ENCODE peak calls at places on chromosomes 2 and 18, in eight cellular contexts. J is cardiac fibroblast, Y is heart left ventricle, I is fibroblast of mammary gland, W is OCI-LY7, D is AG04450, S is lower leg skin, Q is brain microvascular endothelial cell. X is an unnamed sample.
A peak's percentile ranks its signal among the peaks of the same experiment; 100 is the strongest.

GRCh38 chr2:182360012-182360662 is 66.7 kb downstream of the PDE1A start:
- DNase-seq in S (no peak), D (peak; percentile 34), Y (peak; percentile 41), Q (no peak), W (no peak), I (peak; percentile 90), J (peak; percentile 86), X (no peak)

GRCh38 chr2:41836944-41837343 is 210.9 kb upstream of the PKDCC start:
- DNase-seq in D (no peak), Q (peak; percentile 34), J (peak; percentile 65), S (no peak), W (peak; percentile 28), Y (no peak), I (peak; percentile 61), X (no peak)

GRCh38 chr18:48546411-48546810 is 7.6 kb downstream of the CTIF start:
- DNase-seq in D (no peak), Q (peak; percentile 32), I (no peak), S (peak; percentile 23), W (no peak), J (peak; percentile 87), Y (no peak), X (no peak)

GRCh38 chr2:189226017-189226416 is 46.5 kb upstream of the COL5A2 start:
- DNase-seq in Q (no peak), I (no peak), J (no peak), S (no peak), Y (no peak), D (no peak), W (no peak), X (no peak)

GRCh38 chr2:241770185-241770935 is 6.3 kb upstream of the GAL3ST2 start:
- DNase-seq in I (no peak), Q (no peak), J (no peak), Y (no peak), W (no peak), S (peak; percentile 83), D (no peak), X (no peak)

GRCh38 chr2:10382313-10383061 is 65.6 kb downstream of the ODC1 start:
- DNase-seq in Y (peak; percentile 56), W (peak; percentile 85), S (no peak), Q (no peak), I (no peak), J (no peak), D (no peak), X (peak; percentile 75)

GRCh38 chr2:8045081-8045614 is 636.7 kb upstream of the ID2 start:
- DNase-seq in J (no peak), W (no peak), Y (no peak), S (no peak), I (no peak), Q (no peak), D (no peak), X (no peak)

GRCh38 chr18:29823671-29824070 is 1218.9 kb downstream of the DSC3 start:
- DNase-seq in S (no peak), Q (no peak), J (no peak), Y (no peak), W (no peak), D (no peak), I (no peak), X (no peak)

GRCh38 chr2:215190588-215190987 is 52.2 kb upstream of the ABCA12 start:
- DNase-seq in J (no peak), W (no peak), I (no peak), D (no peak), Q (no peak), S (no peak), Y (no peak), X (no peak)

GRCh38 chr2:136997550-136997949 is 232.2 kb downstream of the THSD7B start:
- DNase-seq in D (no peak), Y (no peak), J (peak; percentile 21), W (no peak), Q (peak; percentile 7), I (peak; percentile 6), S (no peak), X (no peak)

GRCh38 chr2:9753276-9753600 is 90.0 kb upstream of the TAF1B start:
- DNase-seq in W (peak; percentile 8), Q (peak; percentile 95), S (no peak), J (peak; percentile 95), D (peak; percentile 58), Y (peak; percentile 69), I (peak; percentile 97), X (no peak)

GRCh38 chr2:71462641-71463341 is 9.4 kb downstream of the DYSF start:
- DNase-seq in I (no peak), Y (no peak), W (no peak), D (no peak), J (no peak), S (peak; percentile 62), Q (no peak), X (no peak)

GRCh38 chr18:79169958-79170555 is 100.9 kb downstream of the ATP9B start:
- DNase-seq in I (peak; percentile 57), S (no peak), W (no peak), Y (no peak), Q (no peak), D (no peak), J (peak; percentile 68), X (no peak)

GRCh38 chr2:7023542-7023941 is 106.3 kb downstream of the RNF144A start:
- DNase-seq in Y (peak; percentile 66), I (peak; percentile 91), D (no peak), Q (peak; percentile 22), S (no peak), J (peak; percentile 51), W (no peak), X (no peak)

GRCh38 chr2:25335971-25336370 is 5.8 kb downstream of the DNMT3A start:
- DNase-seq in D (no peak), S (no peak), J (no peak), Y (no peak), W (no peak), I (no peak), Q (no peak), X (no peak)

GRCh38 chr2:37389984-37390765 is 45.7 kb downstream of the QPCT start:
- DNase-seq in Y (peak; percentile 34), J (peak; percentile 95), D (no peak), W (peak; percentile 93), Q (peak; percentile 74), I (peak; percentile 89), S (no peak), X (peak; percentile 36)

GRCh38 chr2:106039634-106040033 is 154.5 kb downstream of the UXS1 start:
- DNase-seq in Q (no peak), W (no peak), I (no peak), J (no peak), Y (no peak), D (no peak), S (no peak), X (no peak)

GRCh38 chr2:95031726-95032116 is 6.2 kb downstream of the MAL start:
- DNase-seq in D (no peak), W (no peak), Y (no peak), I (no peak), S (no peak), J (no peak), Q (no peak), X (no peak)

GRCh38 chr2:175855794-175856453 is 146.1 kb downstream of the LNPK start:
- DNase-seq in W (no peak), I (peak; percentile 44), S (no peak), D (no peak), Q (peak; percentile 24), Y (peak; percentile 79), J (peak; percentile 15), X (no peak)
- H3K4me3 ChIP-seq in W (no peak overlapping the region), I (no peak overlapping the region), S (no peak overlapping the region), D (no peak overlapping the region), Q (no peak overlapping the region), Y (no peak overlapping the region), J (no peak overlapping the region), X (no peak overlapping the region)

DNA sequence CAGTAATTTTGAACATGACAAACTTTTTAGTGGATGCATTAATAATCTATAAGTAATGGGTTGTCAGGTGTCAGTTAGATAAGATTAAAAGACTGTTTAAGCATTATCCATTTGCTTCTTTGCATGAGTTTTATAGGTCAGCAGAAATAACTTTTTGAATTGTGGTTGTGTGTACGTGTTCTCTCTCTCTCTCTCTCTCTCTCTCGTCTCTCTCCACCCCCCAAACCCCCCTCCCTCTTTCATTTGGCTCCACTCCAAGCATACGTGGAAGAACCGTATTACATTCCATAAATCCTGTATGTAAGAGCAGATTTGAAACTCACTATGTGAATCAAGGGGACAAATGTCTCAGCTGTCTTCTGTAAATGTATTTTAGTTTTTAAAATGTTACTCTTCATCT is 120.2 kb downstream of the MEIS1 start:
- DNase-seq in J (peak; percentile 74), Q (no peak), W (no peak), D (no peak), Y (no peak), I (peak; percentile 51), S (no peak), X (no peak)
- H3K4me3 ChIP-seq in J (no peak overlapping the region), Q (no peak overlapping the region), W (no peak overlapping the region), D (no peak overlapping the region), Y (peak overlapping the region; percentile 43), I (no peak overlapping the region), S (no peak overlapping the region), X (no peak overlapping the region)

DNA sequence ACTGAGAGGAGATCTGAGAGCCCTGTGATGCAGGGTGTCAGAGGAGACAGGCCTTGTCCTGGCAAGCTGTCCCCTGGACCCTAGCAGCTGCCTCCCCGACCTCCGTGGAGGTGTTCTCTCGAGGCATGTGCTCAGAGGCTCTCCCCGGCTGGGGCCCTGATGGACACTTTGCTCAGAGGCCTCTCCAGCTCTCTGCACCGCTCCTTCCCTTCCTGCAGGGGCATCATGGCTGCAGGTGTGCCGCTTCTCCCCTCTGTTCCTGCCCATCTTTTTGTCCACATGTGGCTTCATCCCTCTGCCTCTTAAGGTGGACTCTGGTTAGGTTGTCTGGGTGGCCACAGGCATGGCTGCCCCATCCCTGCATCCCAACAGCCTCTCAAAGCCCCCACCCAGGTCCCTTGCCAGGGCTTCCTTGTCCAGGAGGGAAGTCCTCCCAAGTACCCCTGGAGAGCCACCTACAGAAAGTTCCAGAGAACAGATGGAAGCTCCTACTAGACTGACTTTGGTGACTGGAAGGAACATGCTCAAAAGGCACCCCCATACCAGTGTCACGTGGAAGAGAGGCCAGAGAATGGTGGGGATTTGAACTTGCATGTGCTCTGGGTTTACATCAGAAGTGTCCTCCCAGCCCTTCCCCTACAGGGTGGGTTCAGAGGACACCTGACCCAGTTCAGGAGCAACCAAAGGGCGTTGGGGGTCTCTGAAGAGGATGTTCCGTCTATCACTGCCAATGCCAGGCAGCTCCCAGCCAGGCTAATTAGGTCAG is 120.4 kb downstream of the KLHL29 start:
- DNase-seq in D (no peak), J (no peak), Y (no peak), Q (no peak), W (no peak), I (no peak), S (no peak), X (no peak)
- H3K4me3 ChIP-seq in D (no peak overlapping the region), J (no peak overlapping the region), Y (no peak overlapping the region), Q (no peak overlapping the region), W (no peak overlapping the region), I (no peak overlapping the region), S (no peak overlapping the region), X (no peak overlapping the region)

DNA sequence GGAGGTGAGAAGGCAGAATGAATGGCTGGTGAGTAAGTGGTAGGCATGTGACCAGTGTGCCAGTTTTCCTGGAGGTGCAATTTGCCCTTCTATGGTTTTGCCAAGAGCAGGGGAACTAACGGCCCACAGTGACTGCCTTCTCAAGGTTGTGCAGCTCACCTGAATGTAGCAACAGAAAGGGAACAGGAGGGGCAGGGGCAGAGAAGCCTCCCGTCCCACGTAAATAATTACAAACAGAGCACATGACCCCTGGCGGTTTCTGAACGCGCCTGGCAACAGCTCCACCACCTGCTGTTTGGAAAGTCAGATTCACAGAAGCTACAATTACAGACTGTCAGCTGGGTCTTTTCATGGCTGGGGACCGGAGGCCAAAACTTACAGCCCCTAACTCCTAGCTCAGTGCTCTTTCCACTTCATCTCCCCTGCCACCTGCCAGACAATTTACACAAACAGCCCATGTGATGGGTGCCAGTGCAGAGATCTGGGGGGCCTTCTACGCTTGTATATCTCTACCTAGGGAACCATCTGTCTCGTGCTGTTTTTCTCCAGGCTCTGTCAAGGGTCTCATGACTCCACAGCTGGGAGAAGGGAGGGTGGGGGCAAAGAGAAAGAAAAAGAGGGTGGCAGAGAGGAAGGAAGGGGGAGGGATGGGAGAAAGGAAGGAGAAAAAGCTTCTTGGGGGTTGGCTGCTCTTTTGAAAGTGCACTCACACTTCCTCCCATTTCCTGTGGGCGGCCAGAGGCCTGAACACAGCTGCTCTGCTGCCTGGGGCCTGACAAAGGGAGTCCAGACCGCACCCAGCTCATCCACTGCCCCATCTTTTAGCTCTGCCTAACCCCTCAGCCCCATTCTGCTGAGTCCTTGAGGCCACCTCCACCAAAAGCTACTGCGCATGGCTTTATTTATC is 69.5 kb downstream of the POLR1A start:
- DNase-seq in S (peak; percentile 96), I (peak; percentile 86), Q (peak; percentile 76), Y (peak; percentile 88), W (peak; percentile 94), J (peak; percentile 88), D (peak; percentile 76), X (peak; percentile 71)
- H3K4me3 ChIP-seq in S (no peak overlapping the region), I (no peak overlapping the region), Q (no peak overlapping the region), Y (no peak overlapping the region), W (peak overlapping the region; percentile 53), J (no peak overlapping the region), D (peak overlapping the region; percentile 4), X (no peak overlapping the region)

X was measured in lung.